ENCODE peak calls at places on chromosomes 5 and 9, in four cellular contexts. One of them, this sample, is unnamed.

GRCh38 chr5:154190652-154191304 is at the start of gene GALNT10:
- DNase-seq in HTR-8/SVneo: peak; percentile 70
- DNase-seq in tibial artery: peak; percentile 75
- DNase-seq in NCI-H1105 treated with DMSO at 0.1 percent for 48 hours: peak; percentile 30
- DNase-seq in this sample: no peak

GRCh38 chr9:120878188-120879130 is 1.5 kb upstream of the PHF19 start:
- DNase-seq in tibial artery: no peak
- DNase-seq in HTR-8/SVneo: no peak
- DNase-seq in NCI-H1105 treated with DMSO at 0.1 percent for 48 hours: no peak
- DNase-seq in this sample: no peak

GRCh38 chr5:8012131-8012977 is 143.4 kb downstream of the MTRR start:
- DNase-seq in tibial artery: no peak
- DNase-seq in HTR-8/SVneo: no peak
- DNase-seq in NCI-H1105 treated with DMSO at 0.1 percent for 48 hours: no peak
- DNase-seq in this sample: no peak

GRCh38 chr9:137198051-137198747 is 2.3 kb downstream of the TPRN start:
- DNase-seq in NCI-H1105 treated with DMSO at 0.1 percent for 48 hours: no peak
- DNase-seq in tibial artery: no peak
- DNase-seq in HTR-8/SVneo: no peak
- DNase-seq in this sample: no peak

GRCh38 chr5:50666261-50667078 is at the start of gene PARP8:
- DNase-seq in NCI-H1105 treated with DMSO at 0.1 percent for 48 hours: peak; percentile 29
- DNase-seq in HTR-8/SVneo: peak; percentile 80
- DNase-seq in tibial artery: peak; percentile 79
- DNase-seq in this sample: no peak

GRCh38 chr5:68239485-68239884 is 23.9 kb downstream of the PIK3R1 start:
- DNase-seq in NCI-H1105 treated with DMSO at 0.1 percent for 48 hours: no peak
- DNase-seq in tibial artery: peak; percentile 87
- DNase-seq in HTR-8/SVneo: no peak
- DNase-seq in this sample: no peak

GRCh38 chr5:107893642-107894041 is 222.9 kb upstream of the EFNA5 start:
- DNase-seq in HTR-8/SVneo: no peak
- DNase-seq in tibial artery: no peak
- DNase-seq in NCI-H1105 treated with DMSO at 0.1 percent for 48 hours: no peak
- DNase-seq in this sample: no peak

GRCh38 chr9:119071636-119072035 is 297.6 kb downstream of the BRINP1 start:
- DNase-seq in HTR-8/SVneo: no peak
- DNase-seq in tibial artery: no peak
- DNase-seq in NCI-H1105 treated with DMSO at 0.1 percent for 48 hours: no peak
- DNase-seq in this sample: no peak

GRCh38 chr5:76715484-76715733 is 517 bp upstream of the F2R start:
- DNase-seq in tibial artery: no peak
- DNase-seq in HTR-8/SVneo: no peak
- DNase-seq in NCI-H1105 treated with DMSO at 0.1 percent for 48 hours: no peak
- DNase-seq in this sample: no peak

GRCh38 chr9:123268240-123268949 is at the start of gene STRBP:
- DNase-seq in HTR-8/SVneo: peak; percentile 80
- DNase-seq in tibial artery: peak; percentile 92
- DNase-seq in NCI-H1105 treated with DMSO at 0.1 percent for 48 hours: peak; percentile 87
- DNase-seq in this sample: peak; percentile 88

GRCh38 chr5:3010953-3011763 is 259.7 kb upstream of the IRX2 start:
- DNase-seq in HTR-8/SVneo: no peak
- DNase-seq in NCI-H1105 treated with DMSO at 0.1 percent for 48 hours: no peak
- DNase-seq in tibial artery: peak; percentile 11
- DNase-seq in this sample: no peak

GRCh38 chr9:93316726-93317494 is 133.0 kb downstream of the WNK2 start:
- DNase-seq in HTR-8/SVneo: no peak
- DNase-seq in NCI-H1105 treated with DMSO at 0.1 percent for 48 hours: no peak
- DNase-seq in tibial artery: peak; percentile 53
- DNase-seq in this sample: no peak

GRCh38 chr9:137658778-137659177 is 40.0 kb downstream of the EHMT1 start:
- DNase-seq in tibial artery: no peak
- DNase-seq in HTR-8/SVneo: no peak
- DNase-seq in NCI-H1105 treated with DMSO at 0.1 percent for 48 hours: no peak
- DNase-seq in this sample: no peak

GRCh38 chr5:168262042-168262743 is 29.3 kb upstream of the WWC1 start:
- DNase-seq in NCI-H1105 treated with DMSO at 0.1 percent for 48 hours: no peak
- DNase-seq in HTR-8/SVneo: no peak
- DNase-seq in tibial artery: no peak
- DNase-seq in this sample: no peak

GRCh38 chr5:93593476-93594060 is 10.5 kb downstream of the NR2F1 start:
- DNase-seq in NCI-H1105 treated with DMSO at 0.1 percent for 48 hours: no peak
- DNase-seq in tibial artery: no peak
- DNase-seq in HTR-8/SVneo: no peak
- DNase-seq in this sample: no peak

GRCh38 chr5:25850581-25850980 is 1187.8 kb downstream of the CDH9 start:
- DNase-seq in HTR-8/SVneo: peak; percentile 25
- DNase-seq in NCI-H1105 treated with DMSO at 0.1 percent for 48 hours: no peak
- DNase-seq in tibial artery: no peak
- DNase-seq in this sample: no peak

GRCh38 chr5:147509041-147509709 is 693 bp downstream of the DPYSL3 start:
- DNase-seq in HTR-8/SVneo: no peak
- DNase-seq in NCI-H1105 treated with DMSO at 0.1 percent for 48 hours: no peak
- DNase-seq in tibial artery: peak; percentile 69
- DNase-seq in this sample: no peak

GRCh38 chr5:148791696-148792095 is 34.7 kb upstream of the ADRB2 start:
- DNase-seq in HTR-8/SVneo: no peak
- DNase-seq in NCI-H1105 treated with DMSO at 0.1 percent for 48 hours: no peak
- DNase-seq in tibial artery: no peak
- DNase-seq in this sample: no peak

GRCh38 chr9:137642118-137642601 is 23.4 kb downstream of the EHMT1 start:
- DNase-seq in NCI-H1105 treated with DMSO at 0.1 percent for 48 hours: no peak
- DNase-seq in tibial artery: peak; percentile 13
- DNase-seq in HTR-8/SVneo: no peak
- DNase-seq in this sample: no peak

GRCh38 chr5:59380350-59380951 is 513.1 kb downstream of the PDE4D start:
- DNase-seq in tibial artery: no peak
- DNase-seq in NCI-H1105 treated with DMSO at 0.1 percent for 48 hours: peak; percentile 61
- DNase-seq in HTR-8/SVneo: peak; percentile 62
- DNase-seq in this sample: no peak

GRCh38 chr9:119366909-119367690 is 2.1 kb downstream of the BRINP1 start:
- DNase-seq in NCI-H1105 treated with DMSO at 0.1 percent for 48 hours: no peak
- DNase-seq in tibial artery: no peak
- DNase-seq in HTR-8/SVneo: no peak
- DNase-seq in this sample: no peak

GRCh38 chr5:83066548-83067110 is 10.6 kb downstream of the TMEM167A start:
- DNase-seq in HTR-8/SVneo: no peak
- DNase-seq in NCI-H1105 treated with DMSO at 0.1 percent for 48 hours: no peak
- DNase-seq in tibial artery: no peak
- DNase-seq in this sample: no peak

GRCh38 chr9:72315510-72316287 is 49.3 kb downstream of the ZFAND5 start:
- DNase-seq in NCI-H1105 treated with DMSO at 0.1 percent for 48 hours: peak; percentile 79
- DNase-seq in tibial artery: peak; percentile 71
- DNase-seq in HTR-8/SVneo: no peak
- DNase-seq in this sample: peak; percentile 53

GRCh38 chr5:143646961-143647360 is 165.0 kb upstream of the HMHB1 start:
- DNase-seq in NCI-H1105 treated with DMSO at 0.1 percent for 48 hours: no peak
- DNase-seq in HTR-8/SVneo: no peak
- DNase-seq in tibial artery: no peak
- DNase-seq in this sample: no peak

GRCh38 chr5:52024363-52024762 is 641.1 kb downstream of the ISL1 start:
- DNase-seq in NCI-H1105 treated with DMSO at 0.1 percent for 48 hours: no peak
- DNase-seq in tibial artery: no peak
- DNase-seq in HTR-8/SVneo: peak; percentile 14
- DNase-seq in this sample: no peak

GRCh38 chr9:99118782-99119466 is 14.0 kb downstream of the TGFBR1 start:
- DNase-seq in HTR-8/SVneo: no peak
- DNase-seq in NCI-H1105 treated with DMSO at 0.1 percent for 48 hours: no peak
- DNase-seq in tibial artery: no peak
- DNase-seq in this sample: no peak

GRCh38 chr9:112091805-112092204 is 83.3 kb downstream of the SUSD1 start:
- DNase-seq in NCI-H1105 treated with DMSO at 0.1 percent for 48 hours: peak; percentile 67
- DNase-seq in tibial artery: no peak
- DNase-seq in HTR-8/SVneo: no peak
- DNase-seq in this sample: peak; percentile 34

GRCh38 chr5:34604119-34604675 is 51.9 kb upstream of the RAI14 start:
- DNase-seq in NCI-H1105 treated with DMSO at 0.1 percent for 48 hours: no peak
- DNase-seq in tibial artery: no peak
- DNase-seq in HTR-8/SVneo: no peak
- DNase-seq in this sample: no peak

GRCh38 chr9:135536166-135536565 is 9.8 kb upstream of the OBP2A start:
- DNase-seq in NCI-H1105 treated with DMSO at 0.1 percent for 48 hours: no peak
- DNase-seq in HTR-8/SVneo: no peak
- DNase-seq in tibial artery: peak; percentile 13
- DNase-seq in this sample: no peak

GRCh38 chr5:142012186-142012785 is 541 bp downstream of the GNPDA1 start:
- DNase-seq in HTR-8/SVneo: no peak
- DNase-seq in tibial artery: peak; percentile 85
- DNase-seq in NCI-H1105 treated with DMSO at 0.1 percent for 48 hours: no peak
- DNase-seq in this sample: no peak

GRCh38 chr5:61884242-61884855 is 421.7 kb upstream of the KIF2A start:
- DNase-seq in NCI-H1105 treated with DMSO at 0.1 percent for 48 hours: no peak
- DNase-seq in tibial artery: no peak
- DNase-seq in HTR-8/SVneo: no peak
- DNase-seq in this sample: no peak

This sample was measured in NCI-H1092.